ENCODE peak calls at places on chromosome X, in six cellular contexts. M, A, B, F, S and H are unnamed samples. For H3K9me2, the result is how much of the 10 kb centered on the place peaks cover.

GRCh38 chrX:38282044-38282443 is 45.3 kb downstream of the RPGR start:
- DNase-seq in A (peak), S (no peak), B (peak), F (no peak), M (no peak), H (no peak)

GRCh38 chrX:153297376-153297775 is 24.2 kb downstream of the PNMA6F start:
- DNase-seq in F (no peak), A (no peak), B (no peak), M (no peak), S (no peak), H (no peak)

GRCh38 chrX:65697915-65698796 is 30.7 kb downstream of the MSN start:
- DNase-seq in A (no peak), S (no peak), B (peak), F (no peak), M (no peak), H (peak)

GRCh38 chrX:14546190-14546589 is 16.9 kb downstream of the GLRA2 start:
- DNase-seq in F (no peak), B (no peak), M (no peak), A (peak), S (no peak), H (no peak)

GRCh38 chrX:13742397-13743176 is 8.0 kb downstream of the OFD1 start:
- DNase-seq in A (no peak), F (no peak), B (peak), S (no peak), M (peak), H (peak)

GRCh38 chrX:153499876-153500275 is 5.1 kb downstream of the BGN start:
- DNase-seq in B (no peak), M (no peak), A (no peak), S (no peak), F (no peak), H (no peak)

GRCh38 chrX:115679460-115679859 is 118.5 kb downstream of the PLS3 start:
- DNase-seq in S (peak), M (peak), A (peak), B (peak), F (no peak), H (no peak)

GRCh38 chrX:136659174-136659573 is 11.2 kb downstream of the CD40LG start:
- DNase-seq in B (no peak), M (no peak), A (no peak), S (no peak), F (no peak), H (no peak)

GRCh38 chrX:149371984-149372383 is 133.1 kb downstream of the IDS start:
- DNase-seq in A (no peak), F (no peak), M (no peak), B (no peak), S (no peak), H (no peak)

GRCh38 chrX:74133156-74133796 is 170.7 kb upstream of the ZCCHC13 start:
- DNase-seq in F (peak), S (peak), M (peak), A (peak), B (peak), H (peak)

GRCh38 chrX:68504237-68504636 is 5.4 kb downstream of the YIPF6 start:
- DNase-seq in F (no peak), A (peak), M (no peak), B (no peak), S (no peak), H (no peak)

GRCh38 chrX:42748067-42748850 is 29.7 kb downstream of the PPP1R2C start:
- DNase-seq in S (no peak), F (no peak), M (no peak), B (no peak), A (peak), H (no peak)

GRCh38 chrX:19799319-19800182 is 87.8 kb downstream of the SH3KBP1 start:
- DNase-seq in M (no peak), A (no peak), F (no peak), B (no peak), S (no peak), H (no peak)

GRCh38 chrX:9315086-9315485 is 149.8 kb upstream of the TBL1X start:
- DNase-seq in A (no peak), M (no peak), S (no peak), F (no peak), B (no peak), H (no peak)

GRCh38 chrX:10381218-10381617 is 224.4 kb downstream of the CLCN4 start:
- DNase-seq in B (no peak), A (peak), F (peak), S (no peak), M (no peak), H (no peak)

GRCh38 chrX:65196758-65197371 is 220.6 kb upstream of the ZC4H2 start:
- DNase-seq in A (peak), M (peak), B (peak), F (no peak), S (no peak), H (no peak)

GRCh38 chrX:152632445-152633097 is 5.1 kb upstream of the GABRQ start:
- DNase-seq in M (peak), A (peak), B (peak), S (peak), F (peak), H (peak)

GRCh38 chrX:37993857-37994619 is 12.3 kb upstream of the SYTL5 start:
- DNase-seq in F (no peak), A (peak), M (peak), B (peak), S (peak), H (peak)

GRCh38 chrX:24259544-24260240 is 54.2 kb downstream of the SUPT20HL2 start:
- DNase-seq in A (peak), S (peak), M (peak), B (peak), F (peak), H (peak)

GRCh38 chrX:30635630-30636029 is 17.6 kb upstream of the GK start:
- DNase-seq in S (no peak), A (peak), M (no peak), F (no peak), B (peak), H (no peak)

GRCh38 chrX:50927127-50927526 is 16.6 kb downstream of the BMP15 start:
- DNase-seq in F (no peak), A (no peak), B (no peak), M (no peak), S (no peak), H (no peak)

GRCh38 chrX:104668550-104668949 is 102.6 kb downstream of the IL1RAPL2 start:
- DNase-seq in A (peak), S (no peak), M (peak), F (no peak), B (peak), H (no peak)

GRCh38 chrX:33211356-33212254 is at the start of gene DMD:
- DNase-seq in S (no peak), A (no peak), F (no peak), B (peak), M (peak), H (no peak)

GRCh38 chrX:57595381-57595811 is 3.6 kb downstream of the ZXDB start:
- DNase-seq in B (peak), S (no peak), M (no peak), F (peak), A (peak), H (no peak)

GRCh38 chrX:44844204-44844603 is 383 bp downstream of the DUSP21 start:
- DNase-seq in M (no peak), S (no peak), A (no peak), F (no peak), B (no peak), H (no peak)

GRCh38 chrX:32281853-32282252 is 929.5 kb downstream of the DMD start:
- DNase-seq in F (no peak), M (no peak), S (no peak), B (no peak), A (no peak), H (no peak)

GRCh38 chrX:154990496-154990895 is 32.0 kb downstream of the F8 start:
- DNase-seq in M (no peak), A (no peak), S (no peak), F (no peak), B (no peak), H (peak)

GRCh38 chrX:130083107-130083490 is 27.2 kb downstream of the ELF4 start:
- DNase-seq in M (no peak), F (no peak), A (no peak), S (no peak), B (peak), H (no peak)

GRCh38 chrX:46758163-46758955 is 559 bp downstream of the SLC9A7 start:
- DNase-seq in S (no peak), A (peak), B (peak), M (peak), F (no peak), H (no peak)

GRCh38 chrX:148871422-148872152 is 371.2 kb downstream of the AFF2 start:
- DNase-seq in S (no peak), A (no peak), M (no peak), F (no peak), B (no peak), H (no peak)

GRCh38 chrX:2700405-2701320 is 9.6 kb downstream of the CD99 start:
- DNase-seq in S (no peak), F (no peak), A (no peak), B (no peak), M (no peak), H (no peak)

GRCh38 chrX:41332988-41333743 is 796 bp upstream of the DDX3X start:
- DNase-seq in S (peak), M (peak), F (peak), A (peak), B (peak), H (peak)

GRCh38 chrX:16643160-16643559 is 6.8 kb upstream of the S100G start:
- DNase-seq in S (no peak), A (no peak), M (no peak), F (no peak), B (peak), H (no peak)

GRCh38 chrX:24574743-24575142 is 72.4 kb downstream of the PCYT1B start:
- DNase-seq in F (no peak), B (no peak), M (no peak), A (no peak), S (no peak), H (peak)

GRCh38 chrX:114338870-114339269 is 245.0 kb upstream of the HTR2C start:
- DNase-seq in B (no peak), S (no peak), F (no peak), A (no peak), M (no peak), H (no peak)

DNA sequence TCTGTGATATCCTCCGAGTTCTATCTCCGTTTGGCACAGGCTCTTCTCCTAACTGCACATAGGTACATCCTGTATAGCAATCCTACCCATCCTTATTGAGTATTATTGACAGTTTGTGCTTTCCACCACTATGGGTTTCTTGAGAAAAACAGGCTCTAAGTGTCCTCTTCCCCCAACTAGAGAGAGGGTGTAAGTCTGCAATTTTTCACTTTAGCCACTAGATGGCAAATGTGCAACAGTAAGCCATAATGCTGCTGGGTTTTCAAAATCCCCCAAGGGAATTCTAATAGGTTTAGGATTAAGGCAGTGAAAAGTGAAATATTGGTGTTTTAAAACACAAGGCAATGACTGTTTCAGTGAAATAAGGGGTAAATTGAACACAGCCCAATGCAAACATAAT is 239.1 kb upstream of the HTR2C start:
- DNase-seq in A (peak), B (peak), F (peak), M (peak), S (peak), H (peak)
- TF ChIP-seq CTCF in A (peak), B (peak), F (peak), M (peak), S (peak), H (peak)

GRCh38 chrX:1592863-1593201 is 1.4 kb downstream of the AKAP17A start:
- DNase-seq in S (no peak), M (peak), F (no peak), B (no peak), A (no peak), H (no peak)
- TF ChIP-seq EZH2 in S (no peak), M (no peak), F (no peak), B (no peak), A (no peak), H (no peak)

GRCh38 chrX:118975831-118976598 is 1.6 kb downstream of the LONRF3 start:
- DNase-seq in M (peak), B (peak), A (peak), S (no peak), F (peak), H (no peak)
- H3K9me2 ChIP-seq in M (under half), B (under half), A (under half), S (under half), F (under half), H (under half)

GRCh38 chrX:63930140-63930539 is 145.1 kb upstream of the ARHGEF9 start:
- DNase-seq in B (peak), F (no peak), S (peak), M (no peak), A (peak), H (no peak)
- TF ChIP-seq CTCF in B (peak), F (peak), S (peak), M (peak), A (peak), H (peak)

GRCh38 chrX:125308653-125309052 is 11.0 kb upstream of the TEX13C start:
- DNase-seq in S (no peak), F (no peak), A (no peak), M (no peak), B (no peak), H (no peak)
- TF ChIP-seq EZH2 in S (no peak), F (no peak), A (no peak), M (no peak), B (no peak), H (no peak)

DNA sequence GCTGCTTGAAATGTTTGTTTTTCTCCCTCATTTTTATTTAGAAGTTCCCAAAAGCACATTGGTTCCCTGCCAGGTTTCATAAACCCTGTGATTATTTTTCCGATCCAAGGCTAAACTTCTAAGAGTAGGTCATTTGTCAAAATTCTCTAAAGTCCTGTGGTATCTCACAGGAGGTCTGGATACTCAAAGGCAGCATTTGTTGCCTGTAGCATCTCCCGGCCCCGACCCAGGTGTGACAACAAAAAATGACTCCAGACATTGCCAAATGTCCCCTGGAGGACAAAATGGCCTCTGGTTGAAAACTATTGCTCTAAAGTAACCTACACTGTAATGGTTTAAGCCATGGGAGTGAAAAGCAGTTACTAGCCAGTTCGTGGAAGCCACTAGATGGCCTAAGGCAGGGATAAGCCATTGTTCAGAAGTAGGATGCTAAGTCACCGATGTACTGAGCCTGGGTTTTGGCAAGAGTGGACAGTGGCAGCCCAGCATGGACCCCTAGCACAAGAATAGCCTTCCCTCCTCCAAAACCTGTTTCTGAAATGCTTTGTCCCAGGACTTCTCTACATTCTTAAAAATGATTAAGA is 256.1 kb downstream of the THOC2 start:
- DNase-seq in F (no peak), A (no peak), M (no peak), S (no peak), B (peak), H (no peak)
- H3K9me2 ChIP-seq in F (under half), A (under half), M (under half), S (under half), B (under half), H (under half)

DNA sequence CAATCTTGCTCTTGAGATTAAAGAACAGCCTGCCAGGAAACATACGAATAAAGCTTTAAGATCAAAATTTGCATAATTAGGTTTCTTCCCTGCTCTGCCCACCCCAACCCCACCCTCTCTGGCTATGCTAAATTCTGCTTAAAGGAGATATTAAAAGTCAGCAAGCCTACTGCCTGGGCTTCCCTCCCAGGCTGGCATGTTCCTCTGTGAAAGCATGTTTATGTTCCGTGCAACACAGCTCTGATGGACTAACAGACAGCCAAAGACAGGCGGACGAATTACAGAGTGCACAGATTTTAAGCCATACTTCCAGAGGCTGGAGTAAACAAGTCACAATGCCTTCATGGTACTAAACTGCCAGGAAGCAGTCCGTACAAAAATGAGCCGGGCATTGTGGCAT is 28.4 kb downstream of the CD99L2 start:
- DNase-seq in A (no peak), M (no peak), S (no peak), F (no peak), B (no peak), H (no peak)
- TF ChIP-seq CTCF in A (no peak), M (no peak), S (no peak), F (no peak), B (no peak), H (no peak)

GRCh38 chrX:107507093-107507743 is 57.8 kb downstream of the FRMPD3 start:
- DNase-seq in M (no peak), A (no peak), F (no peak), B (peak), S (no peak), H (no peak)
- TF ChIP-seq EZH2 in M (peak), A (no peak), F (no peak), B (peak), S (no peak), H (no peak)